ENCODE peak calls at places on chromosomes 12 and 14, in five cellular contexts. One of them, this sample, is unnamed.

GRCh38 chr12:82756303-82756702 is 69.6 kb downstream of the TMTC2 start:
- DNase-seq in fibroblast of pulmonary artery: no peak
- DNase-seq in AG04450: no peak
- DNase-seq in A549: no peak
- DNase-seq in nucleus accumbens: no peak
- DNase-seq in this sample: no peak

GRCh38 chr14:99699071-99699760 is 15.1 kb downstream of the CYP46A1 start:
- DNase-seq in AG04450: no peak
- DNase-seq in A549: no peak
- DNase-seq in fibroblast of pulmonary artery: no peak
- DNase-seq in nucleus accumbens: no peak
- DNase-seq in this sample: no peak

GRCh38 chr12:58896278-58896677 is 24.0 kb downstream of the LRIG3 start:
- DNase-seq in fibroblast of pulmonary artery: no peak
- DNase-seq in AG04450: no peak
- DNase-seq in A549: no peak
- DNase-seq in nucleus accumbens: no peak
- DNase-seq in this sample: no peak

GRCh38 chr14:78606111-78606510 is 435.9 kb downstream of the NRXN3 start:
- DNase-seq in A549: no peak
- DNase-seq in AG04450: no peak
- DNase-seq in nucleus accumbens: no peak
- DNase-seq in fibroblast of pulmonary artery: peak; percentile 53
- DNase-seq in this sample: no peak

GRCh38 chr12:50638482-50638880 is 125.4 kb upstream of the ATF1 start:
- DNase-seq in A549: no peak
- DNase-seq in fibroblast of pulmonary artery: no peak
- DNase-seq in AG04450: no peak
- DNase-seq in nucleus accumbens: no peak
- DNase-seq in this sample: no peak

GRCh38 chr12:23906329-23906728 is 43.1 kb downstream of the SOX5 start:
- DNase-seq in nucleus accumbens: no peak
- DNase-seq in A549: no peak
- DNase-seq in AG04450: no peak
- DNase-seq in fibroblast of pulmonary artery: peak; percentile 55
- DNase-seq in this sample: no peak

GRCh38 chr14:91870890-91871289 is 3.6 kb upstream of the TC2N start:
- DNase-seq in AG04450: no peak
- DNase-seq in nucleus accumbens: no peak
- DNase-seq in A549: no peak
- DNase-seq in fibroblast of pulmonary artery: no peak
- DNase-seq in this sample: no peak

GRCh38 chr12:39807043-39807442 is 187.4 kb upstream of the ABCD2 start:
- DNase-seq in A549: peak; percentile 29
- DNase-seq in AG04450: no peak
- DNase-seq in fibroblast of pulmonary artery: peak; percentile 49
- DNase-seq in nucleus accumbens: no peak
- DNase-seq in this sample: peak; percentile 18

GRCh38 chr14:74571901-74572828 is 39.9 kb downstream of the LTBP2 start:
- DNase-seq in AG04450: peak; percentile 97
- DNase-seq in nucleus accumbens: peak; percentile 31
- DNase-seq in fibroblast of pulmonary artery: peak; percentile 99
- DNase-seq in A549: peak; percentile 74
- DNase-seq in this sample: no peak

GRCh38 chr14:56953884-56954283 is 143.6 kb upstream of the OTX2 start:
- DNase-seq in AG04450: no peak
- DNase-seq in fibroblast of pulmonary artery: no peak
- DNase-seq in nucleus accumbens: no peak
- DNase-seq in A549: no peak
- DNase-seq in this sample: no peak

GRCh38 chr12:103350116-103350515 is 145.7 kb downstream of the C12orf42 start:
- DNase-seq in A549: no peak
- DNase-seq in fibroblast of pulmonary artery: no peak
- DNase-seq in AG04450: no peak
- DNase-seq in nucleus accumbens: no peak
- DNase-seq in this sample: no peak

GRCh38 chr14:49882826-49883694 is 9.8 kb upstream of the ARF6 start:
- DNase-seq in nucleus accumbens: no peak
- DNase-seq in fibroblast of pulmonary artery: peak; percentile 36
- DNase-seq in AG04450: no peak
- DNase-seq in A549: no peak
- DNase-seq in this sample: no peak

GRCh38 chr12:96368233-96368632 is 32.0 kb downstream of the CDK17 start:
- DNase-seq in fibroblast of pulmonary artery: no peak
- DNase-seq in AG04450: no peak
- DNase-seq in nucleus accumbens: peak; percentile 39
- DNase-seq in A549: no peak
- DNase-seq in this sample: peak; percentile 9

GRCh38 chr12:51127050-51127729 is 43.8 kb upstream of the CSRNP2 start:
- DNase-seq in fibroblast of pulmonary artery: peak; percentile 10
- DNase-seq in nucleus accumbens: no peak
- DNase-seq in A549: no peak
- DNase-seq in AG04450: no peak
- DNase-seq in this sample: no peak

GRCh38 chr14:27372771-27373170 is 774.9 kb upstream of the NOVA1 start:
- DNase-seq in A549: no peak
- DNase-seq in nucleus accumbens: no peak
- DNase-seq in AG04450: no peak
- DNase-seq in fibroblast of pulmonary artery: no peak
- DNase-seq in this sample: no peak

GRCh38 chr14:102913341-102914211 is 8.9 kb upstream of the AMN start:
- DNase-seq in nucleus accumbens: no peak
- DNase-seq in AG04450: no peak
- DNase-seq in fibroblast of pulmonary artery: no peak
- DNase-seq in A549: peak; percentile 43
- DNase-seq in this sample: no peak